ENCODE peak calls at places on chromosomes 2 and 18, in five cellular contexts. E is RPMI8226; N is H7; L is stimulated activated CD8-positive, alpha-beta memory T cell treated with anti-CD3 and anti-CD28 coated beads, Interleukin-15, amount 100 ng/mL, for 48 hours; V is left ventricle myocardium superior. G is an unnamed sample.
A peak's percentile ranks its signal among the peaks of the same experiment; 100 is the strongest.

GRCh38 chr2:62217421-62217820 is 21.5 kb downstream of the B3GNT2 start:
- DNase-seq in E (no peak), N (no peak), L (no peak), V (no peak), G (no peak)

GRCh38 chr18:70636991-70637390 is 348.1 kb downstream of the SOCS6 start:
- DNase-seq in E (no peak), N (no peak), L (no peak), V (no peak), G (no peak)

GRCh38 chr18:14935210-14935609 is 187.2 kb downstream of the ANKRD30B start:
- DNase-seq in E (no peak), N (no peak), L (no peak), V (no peak), G (no peak)

GRCh38 chr2:120132190-120132589 is 91.0 kb downstream of the TMEM185B start:
- DNase-seq in E (no peak), N (no peak), L (no peak), V (no peak), G (no peak)

GRCh38 chr2:239131521-239131920 is 269.3 kb downstream of the HDAC4 start:
- DNase-seq in E (no peak), N (no peak), L (no peak), V (no peak), G (no peak)

GRCh38 chr18:58541789-58542425 is 87.0 kb downstream of the ALPK2 start:
- DNase-seq in E (peak; percentile 90), N (no peak), L (peak; percentile 39), V (no peak), G (peak; percentile 74)

GRCh38 chr2:144330951-144331651 is 188.8 kb downstream of the ZEB2 start:
- DNase-seq in E (peak; percentile 15), N (peak; percentile 8), L (no peak), V (no peak), G (peak; percentile 73)

GRCh38 chr2:189254268-189254883 is 74.8 kb upstream of the COL5A2 start:
- DNase-seq in E (no peak), N (no peak), L (no peak), V (peak; percentile 44), G (no peak)

GRCh38 chr2:132669854-132670103 is 226 bp downstream of the LYPD1 start:
- DNase-seq in E (no peak), N (no peak), L (no peak), V (no peak), G (no peak)

GRCh38 chr2:169964740-169965139 is 137.5 kb downstream of the UBR3 start:
- DNase-seq in E (no peak), N (no peak), L (no peak), V (no peak), G (no peak)

GRCh38 chr18:22552254-22552653 is 134.5 kb upstream of the CTAGE1 start:
- DNase-seq in E (no peak), N (no peak), L (no peak), V (no peak), G (no peak)

GRCh38 chr2:231355802-231356473 is 39.6 kb upstream of the B3GNT7 start:
- DNase-seq in E (no peak), N (peak; percentile 70), L (no peak), V (peak; percentile 41), G (no peak)

GRCh38 chr2:20472569-20472968 is 25.7 kb downstream of the RHOB start:
- DNase-seq in E (no peak), N (no peak), L (no peak), V (no peak), G (no peak)

GRCh38 chr2:112482309-112483046 is 522 bp downstream of the TTL start:
- DNase-seq in E (peak; percentile 38), N (peak; percentile 82), L (no peak), V (peak; percentile 60), G (peak; percentile 68)

GRCh38 chr18:70288171-70288850 is 534 bp upstream of the SOCS6 start:
- DNase-seq in E (no peak), N (peak; percentile 88), L (no peak), V (peak; percentile 58), G (no peak)

G was measured in Karpas-422.